ENCODE peak calls at places on chromosome 15, in eight cellular contexts. T, R, E, C, Z, G, S and X are unnamed samples.

GRCh38 chr15:45498701-45499100 is 23.9 kb downstream of the SLC30A4 start:
- DNase-seq in T (no peak), R (no peak), E (no peak), C (no peak), Z (no peak), G (no peak), S (no peak), X (no peak)

GRCh38 chr15:90872481-90873184 is 4.2 kb downstream of the FURIN start:
- DNase-seq in T (no peak), R (peak; percentile 77), E (peak; percentile 91), C (no peak), Z (peak; percentile 68), G (peak; percentile 86), S (peak; percentile 75), X (peak; percentile 46)

GRCh38 chr15:91186892-91187644 is 87.0 kb downstream of the SV2B start:
- DNase-seq in T (no peak), R (peak; percentile 45), E (peak; percentile 26), C (peak; percentile 66), Z (peak; percentile 5), G (peak; percentile 38), S (peak; percentile 32), X (no peak)

GRCh38 chr15:84810073-84810840 is 6.9 kb upstream of the ALPK3 start:
- DNase-seq in T (no peak), R (no peak), E (peak; percentile 29), C (peak; percentile 31), Z (peak; percentile 12), G (no peak), S (no peak), X (no peak)

GRCh38 chr15:77851696-77852095 is 219.0 kb upstream of the LINGO1 start:
- DNase-seq in T (no peak), R (no peak), E (no peak), C (no peak), Z (no peak), G (no peak), S (no peak), X (no peak)

GRCh38 chr15:85415779-85416178 is 35.4 kb downstream of the AKAP13 start:
- DNase-seq in T (no peak), R (no peak), E (no peak), C (no peak), Z (no peak), G (no peak), S (no peak), X (no peak)

GRCh38 chr15:59532770-59533379 is 78.7 kb upstream of the GCNT3 start:
- DNase-seq in T (no peak), R (peak; percentile 52), E (peak; percentile 62), C (peak; percentile 60), Z (peak; percentile 49), G (no peak), S (peak; percentile 54), X (no peak)

GRCh38 chr15:90877315-90877714 is 7.0 kb upstream of the FES start:
- DNase-seq in T (no peak), R (no peak), E (no peak), C (no peak), Z (no peak), G (no peak), S (no peak), X (no peak)

GRCh38 chr15:83929619-83930018 is 275.7 kb downstream of the ADAMTSL3 start:
- DNase-seq in T (no peak), R (no peak), E (no peak), C (no peak), Z (no peak), G (no peak), S (no peak), X (no peak)

GRCh38 chr15:99442268-99442897 is 123.4 kb upstream of the MEF2A start:
- DNase-seq in T (no peak), R (no peak), E (peak; percentile 92), C (no peak), Z (peak; percentile 97), G (peak; percentile 71), S (peak; percentile 94), X (peak; percentile 80)

GRCh38 chr15:62711691-62712454 is 330.7 kb upstream of the TPM1 start:
- DNase-seq in T (no peak), R (no peak), E (peak; percentile 72), C (no peak), Z (no peak), G (peak; percentile 35), S (peak; percentile 7), X (no peak)

GRCh38 chr15:70096215-70096974 is 1.3 kb downstream of the TLE3 start:
- DNase-seq in T (no peak), R (peak; percentile 66), E (peak; percentile 81), C (no peak), Z (peak; percentile 55), G (peak; percentile 62), S (peak; percentile 68), X (peak; percentile 37)

GRCh38 chr15:40471778-40472130 is 970 bp downstream of the CHST14 start:
- DNase-seq in T (peak; percentile 29), R (no peak), E (peak; percentile 43), C (peak; percentile 52), Z (peak; percentile 19), G (no peak), S (no peak), X (peak; percentile 88)

GRCh38 chr15:62241135-62241770 is 76.2 kb upstream of the C2CD4B start:
- DNase-seq in T (peak; percentile 31), R (peak; percentile 16), E (peak; percentile 23), C (peak; percentile 60), Z (no peak), G (peak; percentile 5), S (peak; percentile 6), X (no peak)

GRCh38 chr15:91271565-91272153 is 171.6 kb downstream of the SV2B start:
- DNase-seq in T (no peak), R (peak; percentile 75), E (peak; percentile 78), C (peak; percentile 86), Z (peak; percentile 74), G (peak; percentile 42), S (peak; percentile 66), X (no peak)

DNA sequence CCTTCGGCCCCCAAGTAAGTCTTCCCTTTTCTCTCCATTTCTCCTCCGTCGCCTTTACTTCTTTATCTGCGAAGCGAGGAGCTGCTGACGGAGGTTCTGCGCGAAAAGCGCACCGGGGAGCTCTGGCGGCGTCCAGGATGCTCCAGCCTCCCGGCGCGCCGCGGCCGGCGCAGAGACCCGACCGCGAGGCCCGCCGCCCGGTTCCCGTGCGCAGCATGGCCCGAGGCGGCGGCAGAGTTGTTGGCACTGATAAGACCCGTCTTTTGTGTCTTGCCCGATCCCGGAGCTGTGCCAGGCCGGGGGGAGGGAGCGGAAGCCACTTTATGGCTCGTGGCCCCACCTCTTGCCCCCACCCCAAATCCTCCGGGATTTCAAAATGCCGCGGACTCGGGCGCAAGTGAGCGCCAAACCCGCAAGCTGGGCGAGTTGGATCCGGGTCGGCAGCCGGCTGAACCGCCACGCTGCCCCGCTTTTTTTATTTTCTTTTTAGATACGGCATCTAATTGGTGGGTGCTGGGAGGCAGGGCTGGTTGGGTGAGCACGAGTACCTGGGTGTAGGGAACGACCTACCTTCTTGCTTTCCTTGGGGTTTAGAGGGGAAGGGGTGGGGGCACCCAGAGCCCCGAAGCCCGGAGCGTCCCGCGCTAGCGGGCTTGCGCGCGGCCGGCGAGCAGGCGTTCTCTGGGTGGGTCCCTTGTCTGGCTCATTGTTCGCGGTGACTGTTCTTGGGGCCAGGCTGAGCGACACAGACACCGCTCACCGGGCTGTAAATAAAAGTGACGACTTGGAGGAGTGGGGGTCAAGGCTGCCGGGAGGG is 532.7 kb upstream of the SEMA6D start:
- DNase-seq in T (no peak), R (no peak), E (peak; percentile 30), C (peak; percentile 66), Z (peak; percentile 39), G (no peak), S (peak; percentile 37), X (no peak)
- TF ChIP-seq EZH2 in T (peak; percentile 78), R (no peak), E (peak; percentile 53), C (peak; percentile 78), Z (peak; percentile 47), G (no peak), S (no peak), X (no peak)

GRCh38 chr15:68629519-68630204 is 50.9 kb downstream of the CORO2B start:
- DNase-seq in T (no peak), R (no peak), E (no peak), C (no peak), Z (no peak), G (no peak), S (no peak), X (no peak)
- TF ChIP-seq EZH2 in T (no peak), R (no peak), E (no peak), C (no peak), Z (no peak), G (no peak), S (no peak), X (no peak)

GRCh38 chr15:75346796-75347221 is at the start of gene NEIL1:
- DNase-seq in T (no peak), R (no peak), E (no peak), C (peak; percentile 18), Z (peak; percentile 18), G (no peak), S (peak; percentile 42), X (no peak)

GRCh38 chr15:75348034-75348562 is 1.3 kb downstream of the NEIL1 start:
- DNase-seq in T (no peak), R (no peak), E (peak; percentile 44), C (peak; percentile 49), Z (no peak), G (no peak), S (peak; percentile 19), X (no peak)

GRCh38 chr15:75349851-75350588 is 3.2 kb downstream of the NEIL1 start:
- DNase-seq in T (no peak), R (no peak), E (no peak), C (no peak), Z (no peak), G (no peak), S (no peak), X (no peak)

GRCh38 chr15:75347222-75348033 is 589 bp downstream of the NEIL1 start:
- DNase-seq in T (no peak), R (peak; percentile 57), E (peak; percentile 60), C (peak; percentile 71), Z (peak; percentile 34), G (no peak), S (peak; percentile 20), X (peak; percentile 58)

GRCh38 chr15:75348563-75349350 is 1.9 kb downstream of the NEIL1 start:
- DNase-seq in T (no peak), R (no peak), E (peak; percentile 41), C (peak; percentile 43), Z (no peak), G (no peak), S (peak; percentile 11), X (no peak)
- TF ChIP-seq EZH2 in T (no peak), R (no peak), E (no peak), C (no peak), Z (peak; percentile 75), G (no peak), S (no peak), X (no peak)

DNA sequence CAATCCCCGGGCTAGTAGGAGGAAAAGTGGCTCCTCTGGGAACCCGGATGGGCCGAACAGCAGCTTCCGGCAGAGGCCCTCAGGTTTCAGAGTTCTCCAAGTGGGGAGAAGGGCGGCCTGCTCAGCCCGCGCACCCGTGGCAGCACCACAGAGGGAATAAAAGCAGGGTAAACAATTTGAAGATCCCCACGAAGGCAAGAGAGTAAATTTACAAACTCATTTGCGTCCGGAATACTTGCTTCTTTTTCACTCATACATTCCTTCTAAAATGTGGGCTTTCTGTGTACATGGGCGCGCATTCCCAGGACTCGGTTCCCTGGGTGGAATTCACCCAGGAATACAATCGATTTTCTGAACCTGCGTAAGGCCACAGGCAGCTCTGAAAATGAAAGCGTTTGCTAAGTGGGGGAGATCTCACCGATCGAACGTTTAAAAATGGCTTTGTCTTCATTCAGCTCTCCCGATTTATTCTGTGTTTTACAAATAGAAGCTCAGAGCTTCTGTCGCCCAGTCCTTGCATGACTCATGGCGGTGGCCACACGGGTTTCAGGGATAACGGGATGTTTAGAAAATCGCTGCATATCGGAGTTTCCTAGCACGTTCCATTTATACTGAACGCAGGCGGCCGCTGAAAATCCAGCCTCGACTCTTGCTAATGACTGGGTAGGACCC is 74.0 kb upstream of the POLG start:
- DNase-seq in T (no peak), R (no peak), E (peak; percentile 21), C (peak; percentile 27), Z (peak; percentile 21), G (no peak), S (peak; percentile 7), X (no peak)
- TF ChIP-seq EZH2 in T (no peak), R (no peak), E (no peak), C (no peak), Z (no peak), G (no peak), S (peak; percentile 71), X (no peak)